ENCODE peak calls at places on chromosomes 6 and 20, in five cellular contexts. U is psoas muscle, Q is cardiac muscle cell, S is heart left ventricle, F is upper lobe of right lung. I is an unnamed sample.

GRCh38 chr20:32583581-32584045 is 1.5 kb downstream of the NOL4L start:
- DNase-seq in U (no peak), Q (peak; percentile 71), S (no peak), F (no peak), I (no peak)

GRCh38 chr20:58636396-58636982 is 14.6 kb upstream of the STX16 start:
- DNase-seq in U (no peak), Q (no peak), S (no peak), F (peak; percentile 33), I (no peak)

GRCh38 chr6:110881929-110882629 is 7.5 kb downstream of the AMD1 start:
- DNase-seq in U (no peak), Q (no peak), S (no peak), F (no peak), I (no peak)

GRCh38 chr20:9066196-9066595 is 2.7 kb upstream of the PLCB4 start:
- DNase-seq in U (no peak), Q (no peak), S (no peak), F (no peak), I (no peak)

GRCh38 chr6:2171728-2172127 is 73.7 kb downstream of the GMDS start:
- DNase-seq in U (no peak), Q (no peak), S (no peak), F (no peak), I (no peak)

GRCh38 chr20:30811896-30812671 is 445.4 kb upstream of the DEFB115 start:
- DNase-seq in U (peak; percentile 61), Q (peak; percentile 56), S (peak; percentile 39), F (peak; percentile 78), I (peak; percentile 50)

GRCh38 chr6:57224769-57225515 is 2.8 kb upstream of the RAB23 start:
- DNase-seq in U (no peak), Q (no peak), S (no peak), F (no peak), I (no peak)

GRCh38 chr6:148905111-148905870 is 158.5 kb downstream of the UST start:
- DNase-seq in U (no peak), Q (no peak), S (no peak), F (no peak), I (no peak)

GRCh38 chr6:153231048-153231635 is 100.1 kb upstream of the RGS17 start:
- DNase-seq in U (peak; percentile 49), Q (peak; percentile 68), S (peak; percentile 28), F (peak; percentile 70), I (peak; percentile 22)

GRCh38 chr6:108330806-108331205 is 36.0 kb downstream of the AFG1L start:
- DNase-seq in U (no peak), Q (no peak), S (no peak), F (no peak), I (no peak)

GRCh38 chr20:14657231-14657630 is 319.8 kb upstream of the FLRT3 start:
- DNase-seq in U (no peak), Q (peak; percentile 3), S (no peak), F (no peak), I (no peak)

GRCh38 chr20:19212524-19213502 is at the start of gene SLC24A3:
- DNase-seq in U (peak; percentile 88), Q (peak; percentile 82), S (peak; percentile 70), F (peak; percentile 92), I (peak; percentile 63)

GRCh38 chr20:34915749-34916455 is 39.5 kb downstream of the ACSS2 start:
- DNase-seq in U (no peak), Q (no peak), S (no peak), F (no peak), I (no peak)

GRCh38 chr6:137122612-137123011 is 50.8 kb downstream of the IL22RA2 start:
- DNase-seq in U (no peak), Q (no peak), S (no peak), F (no peak), I (no peak)

GRCh38 chr6:152969688-152970418 is 13.0 kb downstream of the FBXO5 start:
- DNase-seq in U (no peak), Q (no peak), S (no peak), F (no peak), I (no peak)

GRCh38 chr20:1841554-1842140 is 53.6 kb upstream of the SIRPA start:
- DNase-seq in U (peak; percentile 70), Q (no peak), S (no peak), F (no peak), I (no peak)

GRCh38 chr20:445514-446336 is 16.6 kb downstream of the TBC1D20 start:
- DNase-seq in U (no peak), Q (no peak), S (no peak), F (no peak), I (peak; percentile 59)

GRCh38 chr20:10669843-10670446 is 3.9 kb downstream of the JAG1 start:
- DNase-seq in U (no peak), Q (no peak), S (no peak), F (no peak), I (no peak)

GRCh38 chr6:107704377-107705013 is 119.6 kb downstream of the SCML4 start:
- DNase-seq in U (no peak), Q (peak; percentile 72), S (no peak), F (no peak), I (no peak)

GRCh38 chr20:41148956-41149355 is 11.6 kb downstream of the PLCG1 start:
- DNase-seq in U (no peak), Q (no peak), S (no peak), F (no peak), I (no peak)

GRCh38 chr6:119727504-119728219 is 378.1 kb upstream of the MAN1A1 start:
- DNase-seq in U (no peak), Q (no peak), S (no peak), F (peak; percentile 18), I (peak; percentile 48)

DNA sequence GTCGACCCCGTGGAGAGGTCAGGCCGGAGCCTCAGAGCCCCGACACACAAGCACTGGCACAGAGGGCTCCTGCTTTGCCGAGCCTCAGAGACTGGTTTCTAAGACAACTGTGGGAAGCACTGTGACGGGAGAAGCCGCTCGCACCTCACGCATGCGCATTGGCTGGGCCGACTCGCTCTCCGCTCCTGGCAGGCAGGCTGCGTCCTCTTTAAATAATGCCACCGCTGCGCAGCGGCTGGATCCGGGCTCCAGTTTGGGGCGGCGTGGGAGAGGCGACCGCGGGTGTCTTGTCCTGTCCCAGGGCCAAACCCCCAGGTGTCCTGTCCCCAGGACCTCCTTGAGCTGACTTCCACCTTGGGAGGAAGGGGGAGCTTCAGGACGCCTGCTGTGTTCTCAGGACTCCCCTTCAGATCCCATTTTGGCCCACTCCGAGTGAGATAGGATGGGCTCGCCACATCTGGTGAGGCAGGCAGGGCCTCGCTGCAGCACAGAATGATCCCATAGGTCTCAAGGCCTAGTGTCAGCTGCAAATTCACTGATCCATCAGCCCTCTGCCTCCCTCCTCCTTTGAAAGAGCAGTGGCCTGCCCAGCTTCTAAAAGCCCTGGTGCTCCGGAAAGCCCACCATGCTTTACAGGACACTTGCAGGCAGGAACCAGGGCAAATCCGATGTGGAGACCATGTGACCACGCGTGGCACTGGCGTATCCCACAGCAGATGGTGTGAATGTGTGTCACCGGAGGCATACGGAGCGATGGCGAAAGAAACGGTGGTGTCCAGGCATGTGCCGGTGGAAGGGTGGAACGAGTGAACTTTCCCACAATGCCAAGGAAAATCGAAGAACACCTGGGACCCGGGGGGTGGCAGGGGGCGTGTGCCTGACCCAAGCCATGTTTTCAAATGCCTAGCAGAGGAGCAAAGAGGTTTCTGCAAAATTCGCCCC is 169.3 kb upstream of the ZNF337 start:
- DNase-seq in U (peak; percentile 90), Q (peak; percentile 79), S (peak; percentile 78), F (peak; percentile 91), I (peak; percentile 85)
- TF ChIP-seq CTCF in U (no peak), Q (no peak), S (no peak), F (no peak), I (no peak)

DNA sequence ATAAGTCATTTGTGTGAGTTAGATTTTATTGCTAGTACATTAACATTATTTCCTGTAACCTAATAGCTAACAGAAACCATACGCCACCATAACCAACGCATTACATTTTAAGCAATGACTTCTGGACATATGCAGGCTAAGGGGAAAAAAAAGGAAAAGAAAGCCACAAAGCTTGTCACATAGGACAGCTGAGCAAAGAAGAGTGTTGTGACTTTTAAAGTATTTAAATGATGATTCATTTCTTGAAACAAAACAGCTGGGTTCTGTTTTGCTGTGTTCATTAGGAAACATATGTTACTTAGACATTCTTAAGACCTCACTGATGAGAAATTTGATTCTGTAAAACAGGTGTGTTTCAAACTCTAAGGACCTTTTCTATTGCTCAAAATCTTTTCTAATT is 171.4 kb downstream of the COL9A1 start:
- DNase-seq in U (no peak), Q (no peak), S (no peak), F (no peak), I (no peak)
- H3K27ac ChIP-seq in U (no peak overlapping the region), Q (no peak overlapping the region), S (no peak overlapping the region), F (no peak overlapping the region), I (no peak overlapping the region)

GRCh38 chr6:168274046-168274952 is 45.3 kb downstream of the DACT2 start:
- DNase-seq in U (no peak), Q (no peak), S (no peak), F (peak; percentile 77), I (no peak)
- H3K9me3 ChIP-seq in U (no peaks in the 10 kb centered on the region), Q (no peaks in the 10 kb centered on the region), S (no peaks in the 10 kb centered on the region), F (no peaks in the 10 kb centered on the region), I (no peaks in the 10 kb centered on the region)

GRCh38 chr6:14283600-14284235 is 166.1 kb downstream of the CD83 start:
- DNase-seq in U (no peak), Q (peak; percentile 31), S (no peak), F (no peak), I (peak; percentile 62)
- TF ChIP-seq CTCF in U (no peak), Q (peak; percentile 23), S (peak; percentile 15), F (peak; percentile 33), I (peak; percentile 49)

GRCh38 chr6:135938588-135939215 is 87.2 kb downstream of the PDE7B start:
- DNase-seq in U (peak; percentile 68), Q (no peak), S (peak; percentile 33), F (no peak), I (no peak)

GRCh38 chr6:135940783-135941182 is 89.3 kb downstream of the PDE7B start:
- DNase-seq in U (no peak), Q (no peak), S (no peak), F (no peak), I (no peak)

GRCh38 chr6:135937126-135937525 is 85.6 kb downstream of the PDE7B start:
- DNase-seq in U (no peak), Q (no peak), S (no peak), F (no peak), I (no peak)

GRCh38 chr6:135941275-135941674 is 89.8 kb downstream of the PDE7B start:
- DNase-seq in U (no peak), Q (no peak), S (no peak), F (no peak), I (no peak)

GRCh38 chr6:135939216-135939610 is 87.7 kb downstream of the PDE7B start:
- DNase-seq in U (no peak), Q (no peak), S (no peak), F (no peak), I (no peak)
- H3K27ac ChIP-seq in U (peak overlapping the region; percentile 39), Q (no peak overlapping the region), S (peak overlapping the region; percentile 86), F (peak overlapping the region; percentile 45), I (no peak overlapping the region)

DNA sequence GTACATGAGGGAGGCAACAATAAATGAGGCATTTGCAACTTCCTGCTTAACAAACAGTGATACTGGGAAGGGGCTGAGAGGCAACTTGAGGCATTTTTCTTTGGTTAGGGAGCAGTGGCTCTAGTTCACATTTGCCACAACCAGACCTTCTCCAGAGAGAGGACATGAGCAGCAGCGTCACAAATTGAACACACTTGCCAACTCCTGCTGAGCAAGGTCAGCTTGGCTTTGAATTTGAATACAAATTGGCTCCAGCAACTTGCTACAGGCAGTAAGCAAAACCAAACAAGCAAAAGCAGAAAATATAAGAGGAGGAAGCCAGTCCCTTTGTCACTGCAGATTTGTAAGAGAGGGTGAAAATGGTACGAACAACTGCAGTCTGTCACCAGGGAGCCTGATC is 378.8 kb downstream of the RNGTT start:
- DNase-seq in U (no peak), Q (no peak), S (no peak), F (no peak), I (no peak)
- H3K9me3 ChIP-seq in U (peaks cover 3% of the 10 kb centered on the region), Q (no peaks in the 10 kb centered on the region), S (peaks cover 3% of the 10 kb centered on the region), F (no peaks in the 10 kb centered on the region), I (no peaks in the 10 kb centered on the region)